ENCODE peak calls at places on chromosome 4, in four cellular contexts. U, J, W and C are unnamed samples.

GRCh38 chr4:163679189-163679588 is 184.7 kb downstream of the TMA16 start:
- DNase-seq in U (no peak), J (peak), W (peak), C (peak)

GRCh38 chr4:166972071-166972470 is 262.2 kb downstream of the SPOCK3 start:
- DNase-seq in U (no peak), J (no peak), W (peak), C (peak)

GRCh38 chr4:142098380-142098779 is 462.0 kb downstream of the IL15 start:
- DNase-seq in U (no peak), J (no peak), W (no peak), C (no peak)

GRCh38 chr4:109214622-109215350 is 87.7 kb downstream of the COL25A1 start:
- DNase-seq in U (no peak), J (no peak), W (no peak), C (no peak)

GRCh38 chr4:95963456-95963855 is 123.6 kb downstream of the PDHA2 start:
- DNase-seq in U (no peak), J (no peak), W (no peak), C (no peak)

GRCh38 chr4:128130621-128131020 is 69.5 kb downstream of the LARP1B start:
- DNase-seq in U (no peak), J (no peak), W (no peak), C (no peak)

GRCh38 chr4:8414377-8414776 is 26.1 kb downstream of the ACOX3 start:
- DNase-seq in U (no peak), J (no peak), W (no peak), C (no peak)

GRCh38 chr4:112514449-112515277 is 1.3 kb downstream of the NEUROG2 start:
- DNase-seq in U (no peak), J (no peak), W (no peak), C (no peak)

GRCh38 chr4:32789026-32789608 is 2068.9 kb downstream of the PCDH7 start:
- DNase-seq in U (no peak), J (no peak), W (no peak), C (peak)

GRCh38 chr4:110631582-110632505 is 9.0 kb upstream of the PITX2 start:
- DNase-seq in U (no peak), J (peak), W (peak), C (no peak)

GRCh38 chr4:108738307-108738706 is 24.5 kb downstream of the ETNPPL start:
- DNase-seq in U (no peak), J (no peak), W (peak), C (peak)

GRCh38 chr4:147361726-147362125 is 119.2 kb upstream of the EDNRA start:
- DNase-seq in U (no peak), J (peak), W (peak), C (peak)

GRCh38 chr4:7755529-7755928 is 184.1 kb downstream of the AFAP1 start:
- DNase-seq in U (no peak), J (no peak), W (no peak), C (no peak)

GRCh38 chr4:47031713-47032404 is 492 bp downstream of the GABRB1 start:
- DNase-seq in U (no peak), J (no peak), W (no peak), C (no peak)

GRCh38 chr4:98521486-98521885 is 136.9 kb downstream of the TSPAN5 start:
- DNase-seq in U (no peak), J (no peak), W (no peak), C (no peak)

GRCh38 chr4:180828455-180829018 is 1414.7 kb upstream of the TENM3 start:
- DNase-seq in U (no peak), J (peak), W (peak), C (peak)

GRCh38 chr4:10619220-10619619 is 65.3 kb downstream of the CLNK start:
- DNase-seq in U (no peak), J (no peak), W (no peak), C (no peak)

GRCh38 chr4:167903291-167903721 is 189.0 kb upstream of the ANXA10 start:
- DNase-seq in U (no peak), J (peak), W (peak), C (peak)

GRCh38 chr4:109574931-109575804 is 15.1 kb downstream of the MCUB start:
- DNase-seq in U (no peak), J (no peak), W (no peak), C (no peak)

GRCh38 chr4:53764761-53765490 is 173.6 kb upstream of the LNX1 start:
- DNase-seq in U (no peak), J (no peak), W (no peak), C (no peak)

GRCh38 chr4:849478-850175 is 23.7 kb upstream of the CPLX1 start:
- DNase-seq in U (no peak), J (no peak), W (no peak), C (no peak)

GRCh38 chr4:119794681-119795080 is 166.1 kb upstream of the PDE5A start:
- DNase-seq in U (no peak), J (no peak), W (no peak), C (no peak)

GRCh38 chr4:57124145-57124544 is 14.0 kb upstream of the IGFBP7 start:
- DNase-seq in U (no peak), J (no peak), W (no peak), C (no peak)

GRCh38 chr4:41013746-41014145 is 200.6 kb downstream of the APBB2 start:
- DNase-seq in U (no peak), J (no peak), W (no peak), C (no peak)

GRCh38 chr4:173121044-173121685 is 47.4 kb upstream of the GALNT7 start:
- DNase-seq in U (no peak), J (no peak), W (no peak), C (no peak)

GRCh38 chr4:7575426-7575825 is 140.7 kb upstream of the PSAPL1 start:
- DNase-seq in U (no peak), J (no peak), W (no peak), C (no peak)

GRCh38 chr4:81166431-81166830 is 48.6 kb downstream of the PRKG2 start:
- DNase-seq in U (no peak), J (no peak), W (peak), C (peak)

GRCh38 chr4:574346-575161 is 1.5 kb downstream of the TMEM271 start:
- DNase-seq in U (no peak), J (no peak), W (no peak), C (no peak)

GRCh38 chr4:183611210-183611830 is 47.7 kb downstream of the RWDD4 start:
- DNase-seq in U (no peak), J (no peak), W (no peak), C (no peak)

GRCh38 chr4:17889692-17890091 is 78.9 kb downstream of the NCAPG start:
- DNase-seq in U (no peak), J (no peak), W (no peak), C (no peak)

GRCh38 chr4:112213091-112213490 is 18.5 kb upstream of the AP1AR start:
- DNase-seq in U (no peak), J (no peak), W (peak), C (no peak)

GRCh38 chr4:16682996-16683395 is 215.4 kb downstream of the LDB2 start:
- DNase-seq in U (no peak), J (no peak), W (no peak), C (no peak)

GRCh38 chr4:165700855-165701254 is 172.2 kb upstream of the TLL1 start:
- DNase-seq in U (no peak), J (no peak), W (no peak), C (peak)

GRCh38 chr4:30716671-30717207 is 3.4 kb upstream of the PCDH7 start:
- DNase-seq in U (no peak), J (no peak), W (peak), C (peak)

GRCh38 chr4:72468904-72469502 is 100.0 kb downstream of the ADAMTS3 start:
- DNase-seq in U (no peak), J (peak), W (peak), C (peak)

GRCh38 chr4:1501754-1502500 is 95.7 kb upstream of the NKX1-1 start:
- DNase-seq in U (no peak), J (no peak), W (no peak), C (no peak)

GRCh38 chr4:15832523-15833451 is 54.7 kb downstream of the CD38 start:
- DNase-seq in U (no peak), J (no peak), W (no peak), C (no peak)

GRCh38 chr4:74304136-74304628 is 4.1 kb upstream of the EPGN start:
- DNase-seq in U (no peak), J (no peak), W (no peak), C (no peak)